ENCODE peak calls at places on chromosomes 3 and 15, in six cellular contexts. P, X, M, H, G and W are unnamed samples.

GRCh38 chr3:129702934-129703712 is 96.6 kb upstream of the PLXND1 start:
- DNase-seq in P (peak; percentile 23), X (peak; percentile 32), M (no peak), H (no peak), G (no peak), W (no peak)

GRCh38 chr3:61589856-61590255 is 28.5 kb downstream of the PTPRG start:
- DNase-seq in P (peak; percentile 49), X (peak; percentile 86), M (no peak), H (no peak), G (no peak), W (peak; percentile 62)

GRCh38 chr3:126102530-126102951 is 18.6 kb upstream of the SLC41A3 start:
- DNase-seq in P (peak; percentile 22), X (peak; percentile 71), M (no peak), H (no peak), G (no peak), W (peak; percentile 89)

GRCh38 chr3:28317438-28318022 is 31.0 kb upstream of the ZCWPW2 start:
- DNase-seq in P (peak; percentile 10), X (peak; percentile 70), M (no peak), H (no peak), G (peak; percentile 73), W (no peak)

GRCh38 chr3:149401215-149401925 is 23.9 kb upstream of the TM4SF1 start:
- DNase-seq in P (peak; percentile 81), X (peak; percentile 48), M (no peak), H (no peak), G (peak; percentile 93), W (peak; percentile 46)

GRCh38 chr3:148992027-148992634 is 791 bp downstream of the GYG1 start:
- DNase-seq in P (no peak), X (peak; percentile 78), M (no peak), H (no peak), G (peak; percentile 71), W (peak; percentile 67)

GRCh38 chr3:167840247-167840646 is 104.7 kb downstream of the SERPINI1 start:
- DNase-seq in P (no peak), X (no peak), M (no peak), H (no peak), G (no peak), W (no peak)

GRCh38 chr15:75625542-75626347 is at the start of gene SNUPN:
- DNase-seq in P (peak; percentile 80), X (peak; percentile 96), M (peak; percentile 41), H (peak; percentile 84), G (peak; percentile 97), W (peak; percentile 96)

GRCh38 chr15:70781236-70781635 is 17.9 kb upstream of the UACA start:
- DNase-seq in P (no peak), X (no peak), M (no peak), H (no peak), G (peak; percentile 55), W (no peak)

GRCh38 chr3:132432639-132433038 is 15.3 kb downstream of the DNAJC13 start:
- DNase-seq in P (peak; percentile 88), X (peak; percentile 77), M (peak; percentile 14), H (no peak), G (peak; percentile 62), W (peak; percentile 39)

GRCh38 chr15:95394186-95395067 is 936.1 kb upstream of the NR2F2 start:
- DNase-seq in P (peak; percentile 65), X (peak; percentile 44), M (no peak), H (no peak), G (no peak), W (no peak)

GRCh38 chr3:186789554-186790260 is 6.3 kb downstream of the EIF4A2 start:
- DNase-seq in P (no peak), X (peak; percentile 10), M (no peak), H (no peak), G (no peak), W (no peak)

GRCh38 chr15:77069521-77070121 is 1.3 kb downstream of the TSPAN3 start:
- DNase-seq in P (no peak), X (peak; percentile 29), M (no peak), H (no peak), G (peak; percentile 96), W (no peak)

GRCh38 chr3:72745146-72745976 is 102.9 kb downstream of the SHQ1 start:
- DNase-seq in P (peak; percentile 72), X (no peak), M (no peak), H (no peak), G (peak; percentile 91), W (no peak)

GRCh38 chr15:76905855-76906254 is 715 bp upstream of the SCAPER start:
- DNase-seq in P (no peak), X (peak; percentile 14), M (no peak), H (no peak), G (no peak), W (no peak)

GRCh38 chr3:20037255-20037996 is 2.8 kb upstream of the KAT2B start:
- DNase-seq in P (no peak), X (no peak), M (no peak), H (no peak), G (no peak), W (no peak)

GRCh38 chr15:101288905-101289513 is 6.0 kb downstream of the SNRPA1 start:
- DNase-seq in P (no peak), X (peak; percentile 80), M (no peak), H (no peak), G (peak; percentile 53), W (no peak)

GRCh38 chr3:67000006-67000405 is 1.9 kb downstream of the KBTBD8 start:
- DNase-seq in P (peak; percentile 51), X (peak; percentile 87), M (no peak), H (no peak), G (no peak), W (no peak)

GRCh38 chr3:59320080-59320479 is 270.3 kb upstream of the CFAP20DC start:
- DNase-seq in P (no peak), X (no peak), M (no peak), H (no peak), G (no peak), W (no peak)

DNA sequence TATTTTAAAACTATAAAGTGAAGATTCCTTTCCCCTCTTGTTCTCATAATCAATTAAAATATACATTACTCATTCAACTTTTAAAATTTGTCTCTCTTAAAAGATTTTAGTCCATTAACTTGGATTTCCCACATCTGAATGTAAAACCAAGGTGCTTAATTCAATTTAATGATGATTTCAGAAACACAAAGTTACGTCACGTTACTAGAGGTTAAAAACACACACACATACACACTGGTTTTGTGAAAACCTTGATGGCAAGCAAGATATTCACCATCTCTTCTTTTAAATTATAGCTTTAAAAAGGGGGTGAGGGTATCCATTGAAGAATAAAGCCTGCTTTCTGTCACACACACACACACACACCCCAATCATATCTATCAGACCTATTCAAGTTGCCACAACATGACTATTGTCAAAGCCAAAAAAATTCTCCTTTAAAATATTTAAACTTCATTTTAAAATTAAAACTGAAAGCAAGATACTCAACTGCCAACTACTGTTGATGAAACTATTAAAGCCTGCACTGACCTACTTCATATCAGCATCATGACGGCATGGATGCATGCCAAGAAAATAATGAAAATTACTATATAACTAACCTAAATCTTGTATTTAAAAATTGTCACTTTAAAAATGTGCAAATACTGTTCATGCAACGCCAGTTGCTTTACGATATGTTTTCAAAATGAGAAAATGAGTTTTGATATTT is 2.1 kb downstream of the RFX7 start:
- DNase-seq in P (no peak), X (peak; percentile 40), M (no peak), H (no peak), G (peak; percentile 18), W (no peak)
- H3K4me3 ChIP-seq in P (peak overlapping the region; percentile 75), X (peak overlapping the region; percentile 89), M (peak overlapping the region; percentile 85), H (peak overlapping the region; percentile 4), G (no peak overlapping the region), W (peak overlapping the region; percentile 72)

DNA sequence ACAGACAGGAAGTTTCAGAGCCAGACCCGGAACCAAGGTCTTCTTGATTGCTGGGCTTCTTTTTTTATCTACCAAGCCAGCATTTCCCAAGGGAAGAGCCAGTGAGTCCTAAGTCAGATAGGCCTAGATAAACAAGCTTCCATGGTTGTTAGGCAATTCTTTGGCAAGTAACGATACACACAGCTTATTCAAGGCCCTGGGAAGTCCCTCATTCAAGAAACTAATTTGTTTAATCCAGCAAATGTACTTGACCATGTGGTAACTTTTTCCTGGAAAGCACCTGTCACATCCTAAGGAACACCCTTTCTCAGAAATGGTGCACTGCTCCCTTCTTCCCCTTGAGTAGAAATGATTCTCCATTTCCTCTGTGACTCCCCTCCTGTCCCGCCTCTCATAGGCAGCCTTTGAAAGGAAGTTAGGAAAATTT is 209.9 kb downstream of the ITPR1 start:
- DNase-seq in P (no peak), X (no peak), M (no peak), H (no peak), G (no peak), W (no peak)
- H3K36me3 ChIP-seq in P (no peaks in the 10 kb centered on the region), X (no peaks in the 10 kb centered on the region), M (no peaks in the 10 kb centered on the region), H (peaks cover 56% of the 10 kb centered on the region), G (no peaks in the 10 kb centered on the region), W (no peaks in the 10 kb centered on the region)

GRCh38 chr3:111926266-111926676 is 52.6 kb upstream of the ABHD10 start:
- DNase-seq in P (no peak), X (no peak), M (no peak), H (no peak), G (no peak), W (peak; percentile 60)

GRCh38 chr3:111923821-111924220 is 55.0 kb upstream of the ABHD10 start:
- DNase-seq in P (no peak), X (peak; percentile 28), M (no peak), H (no peak), G (no peak), W (no peak)

GRCh38 chr3:111919370-111920065 is 59.3 kb upstream of the ABHD10 start:
- DNase-seq in P (no peak), X (no peak), M (no peak), H (no peak), G (no peak), W (no peak)

GRCh38 chr3:111924283-111924682 is 54.5 kb upstream of the ABHD10 start:
- DNase-seq in P (no peak), X (no peak), M (no peak), H (no peak), G (peak; percentile 60), W (peak; percentile 96)

DNA sequence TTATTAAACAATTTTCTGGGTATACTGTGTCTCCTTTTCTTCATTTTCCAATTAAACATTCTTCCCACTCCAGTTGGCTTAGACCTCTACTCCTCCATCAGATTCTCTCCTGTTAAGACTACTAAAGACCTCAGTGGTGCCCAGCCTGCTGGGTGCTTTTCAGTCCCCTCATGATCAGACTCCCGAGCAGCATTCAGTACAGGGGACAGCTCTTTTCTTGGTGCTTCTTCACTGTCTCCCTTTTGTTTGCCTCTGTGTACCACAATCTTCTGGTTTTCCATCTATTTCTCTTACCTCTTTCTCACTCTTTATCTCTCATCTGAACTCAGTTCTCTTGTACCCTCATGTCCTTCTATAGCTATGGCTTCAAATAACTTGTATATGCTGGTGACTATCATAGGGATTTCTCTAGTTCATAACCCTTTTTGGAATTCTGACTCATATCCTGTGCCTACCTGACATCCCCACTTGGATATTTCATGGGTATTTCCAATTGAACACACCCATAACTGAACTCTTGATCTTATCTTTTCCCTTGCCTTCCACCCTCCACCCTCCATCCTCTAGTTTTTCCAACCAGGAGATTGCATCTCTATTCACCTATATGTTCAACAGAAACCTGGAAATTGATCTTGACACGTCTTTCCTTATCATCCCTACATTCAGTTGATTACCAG is 55.6 kb upstream of the ABHD10 start:
- DNase-seq in P (no peak), X (no peak), M (no peak), H (no peak), G (no peak), W (no peak)
- H3K4me3 ChIP-seq in P (no peak overlapping the region), X (no peak overlapping the region), M (no peak overlapping the region), H (no peak overlapping the region), G (no peak overlapping the region), W (no peak overlapping the region)

DNA sequence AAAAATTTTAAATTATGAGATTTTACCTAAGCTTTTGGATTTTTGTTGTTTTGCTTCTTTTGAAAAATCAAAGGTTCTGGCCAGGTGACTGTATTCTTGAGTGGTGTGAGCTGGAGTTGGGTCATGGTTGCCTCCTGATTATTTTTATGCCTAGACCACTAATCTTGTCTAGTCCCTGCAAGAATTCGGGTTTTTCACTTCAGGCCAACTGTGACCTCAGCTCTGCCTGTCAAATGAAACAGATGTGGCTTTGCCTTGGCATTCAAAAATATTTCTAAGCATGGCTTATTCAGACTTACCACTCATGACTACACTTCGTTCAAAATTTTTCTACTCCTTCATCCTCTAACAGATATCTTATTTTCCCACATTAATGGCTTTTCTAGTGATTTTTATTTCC is 25.4 kb upstream of the CDV3 start:
- DNase-seq in P (peak; percentile 69), X (peak; percentile 71), M (no peak), H (no peak), G (no peak), W (peak; percentile 84)
- H3K36me3 ChIP-seq in P (no peaks in the 10 kb centered on the region), X (no peaks in the 10 kb centered on the region), M (no peaks in the 10 kb centered on the region), H (no peaks in the 10 kb centered on the region), G (no peaks in the 10 kb centered on the region), W (no peaks in the 10 kb centered on the region)